ENCODE peak calls at places on chromosomes 13 and 19, in five cellular contexts. J is CD8-positive, alpha-beta memory T cell; L is mucosa of descending colon; C is prostate gland; O is OCI-LY7. I is an unnamed sample.

GRCh38 chr13:75258159-75258782 is 223.7 kb downstream of the TBC1D4 start:
- DNase-seq in C (no peak), J (no peak), O (peak; percentile 16), L (no peak), I (peak; percentile 18)

GRCh38 chr19:23971598-23971997 is 56.9 kb downstream of the ZNF726 start:
- DNase-seq in J (no peak), C (no peak), L (no peak), O (no peak), I (no peak)

GRCh38 chr13:99316657-99317244 is 9.6 kb upstream of the GPR183 start:
- DNase-seq in O (no peak), C (no peak), L (no peak), J (no peak), I (no peak)

GRCh38 chr19:34269968-34270621 is 15.7 kb downstream of the GARRE1 start:
- DNase-seq in L (peak; percentile 72), C (no peak), J (peak; percentile 52), O (peak; percentile 89), I (peak; percentile 93)

GRCh38 chr19:15869109-15869555 is 28.7 kb downstream of the CYP4F2 start:
- DNase-seq in J (no peak), L (no peak), C (peak; percentile 79), O (peak; percentile 35), I (peak; percentile 29)

GRCh38 chr19:18433039-18433691 is 4.8 kb downstream of the ISYNA1 start:
- DNase-seq in L (peak; percentile 80), O (peak; percentile 38), J (no peak), C (no peak), I (peak; percentile 42)

GRCh38 chr19:45745606-45746005 is 12.4 kb downstream of the MEIOSIN start:
- DNase-seq in O (no peak), L (no peak), J (no peak), C (no peak), I (no peak)

GRCh38 chr13:103067751-103068563 is 1.7 kb upstream of the SLC10A2 start:
- DNase-seq in C (no peak), J (no peak), O (no peak), L (peak; percentile 60), I (no peak)

GRCh38 chr19:2145831-2146241 is 5.5 kb downstream of the AP3D1 start:
- DNase-seq in L (no peak), O (no peak), C (peak; percentile 30), J (no peak), I (no peak)
- H3K4me1 ChIP-seq in L (peaks cover 15% of the 10 kb centered on the region), O (peaks cover 21% of the 10 kb centered on the region), C (peaks cover 5% of the 10 kb centered on the region), J (peaks cover 35% of the 10 kb centered on the region), I (peaks cover 62% of the 10 kb centered on the region)

GRCh38 chr13:45602183-45602582 is 13.4 kb downstream of the ERICH6B start:
- DNase-seq in C (peak; percentile 6), L (no peak), O (no peak), J (no peak), I (no peak)
- H3K4me1 ChIP-seq in C (no peaks in the 10 kb centered on the region), L (no peaks in the 10 kb centered on the region), O (no peaks in the 10 kb centered on the region), J (no peaks in the 10 kb centered on the region), I (no peaks in the 10 kb centered on the region)

GRCh38 chr13:58238972-58239773 is 607.6 kb downstream of the PCDH17 start:
- DNase-seq in O (no peak), C (no peak), J (no peak), L (no peak), I (no peak)
- H3K4me1 ChIP-seq in O (no peaks in the 10 kb centered on the region), C (no peaks in the 10 kb centered on the region), J (no peaks in the 10 kb centered on the region), L (no peaks in the 10 kb centered on the region), I (no peaks in the 10 kb centered on the region)

DNA sequence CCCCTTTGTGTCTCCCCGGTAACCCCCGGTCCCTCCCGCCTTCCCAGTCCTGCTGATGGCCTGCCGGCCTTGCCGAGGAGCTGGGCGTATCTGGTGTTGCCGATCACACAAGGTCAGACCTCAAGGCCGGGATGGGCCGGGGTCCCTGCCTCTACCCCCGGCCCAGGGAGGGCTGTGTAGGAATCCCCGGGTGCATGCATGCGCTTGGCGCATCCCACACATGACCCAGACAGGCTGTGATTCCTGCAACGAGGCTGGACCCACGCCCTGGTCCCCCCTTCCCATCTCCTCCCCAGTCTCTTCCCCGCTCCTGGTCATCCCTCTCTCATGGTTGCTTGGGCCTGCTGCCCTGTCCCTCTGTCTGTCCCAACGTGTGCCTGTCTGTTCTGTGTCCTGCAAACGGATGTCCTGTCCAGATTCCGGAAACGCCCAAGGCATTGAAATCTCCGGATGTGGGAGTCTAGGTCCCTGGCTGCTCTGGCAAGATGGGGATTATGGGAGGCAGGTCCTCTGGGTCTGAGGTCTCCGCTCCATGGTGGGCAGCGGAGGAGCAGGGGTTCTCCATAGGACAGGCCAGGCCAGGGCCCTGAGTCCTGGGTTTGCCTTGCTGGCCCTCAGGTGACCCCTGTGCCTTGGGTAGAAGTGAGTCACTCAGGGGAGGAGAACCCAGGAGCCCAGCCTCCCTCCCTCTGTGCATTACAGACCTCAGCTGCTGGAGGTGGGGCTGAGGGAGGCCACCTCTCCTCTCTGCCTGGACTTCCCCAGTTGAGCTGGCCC is 1.6 kb downstream of the PKN1 start:
- DNase-seq in C (no peak), O (no peak), J (no peak), L (peak; percentile 79), I (no peak)
- H3K4me1 ChIP-seq in C (peaks cover 5% of the 10 kb centered on the region), O (peaks cover 56% of the 10 kb centered on the region), J (peaks cover 52% of the 10 kb centered on the region), L (peaks cover 18% of the 10 kb centered on the region), I (peaks cover 47% of the 10 kb centered on the region)

DNA sequence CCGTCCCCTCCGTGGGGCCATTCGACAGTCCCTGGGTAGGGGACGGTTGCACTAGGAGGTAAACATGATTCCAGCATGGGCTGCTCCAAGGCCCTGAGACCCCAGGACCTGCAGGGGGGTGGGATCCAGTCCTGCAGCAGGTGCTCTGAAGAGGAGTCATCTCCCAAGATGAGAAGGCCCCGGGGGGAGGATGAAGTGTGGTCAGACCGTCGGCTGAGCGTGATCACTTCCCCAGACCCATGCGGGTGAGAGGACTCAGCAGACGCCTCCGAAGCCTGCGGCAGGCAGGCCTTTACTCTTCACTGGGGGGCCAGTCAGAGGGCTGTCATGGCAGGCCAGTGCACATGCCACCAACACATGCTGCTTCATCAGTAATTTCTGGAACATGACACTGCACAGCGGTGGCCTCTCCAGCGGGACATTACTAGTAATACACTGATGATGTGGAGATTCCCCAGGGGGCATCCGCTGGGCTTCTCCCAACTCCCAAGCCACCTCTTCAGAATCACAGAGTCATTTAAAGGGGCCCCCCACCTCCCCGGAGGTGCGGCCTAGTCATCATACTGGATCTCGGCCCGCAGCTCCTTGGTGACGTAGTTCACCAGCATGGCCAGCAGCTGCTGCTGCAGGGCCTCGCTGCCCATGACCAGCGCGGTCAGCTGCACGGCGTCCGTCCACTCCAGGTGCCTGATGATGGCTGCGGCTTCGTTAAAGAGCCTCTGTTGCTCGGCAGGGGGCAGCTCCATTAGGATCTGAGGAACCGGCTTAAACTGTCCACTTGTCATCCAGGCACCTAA is 12.7 kb downstream of the C19orf12 start:
- DNase-seq in C (no peak), J (no peak), O (no peak), L (no peak), I (no peak)
- H3K4me1 ChIP-seq in C (no peaks in the 10 kb centered on the region), J (no peaks in the 10 kb centered on the region), O (no peaks in the 10 kb centered on the region), L (no peaks in the 10 kb centered on the region), I (peaks cover 6% of the 10 kb centered on the region)

DNA sequence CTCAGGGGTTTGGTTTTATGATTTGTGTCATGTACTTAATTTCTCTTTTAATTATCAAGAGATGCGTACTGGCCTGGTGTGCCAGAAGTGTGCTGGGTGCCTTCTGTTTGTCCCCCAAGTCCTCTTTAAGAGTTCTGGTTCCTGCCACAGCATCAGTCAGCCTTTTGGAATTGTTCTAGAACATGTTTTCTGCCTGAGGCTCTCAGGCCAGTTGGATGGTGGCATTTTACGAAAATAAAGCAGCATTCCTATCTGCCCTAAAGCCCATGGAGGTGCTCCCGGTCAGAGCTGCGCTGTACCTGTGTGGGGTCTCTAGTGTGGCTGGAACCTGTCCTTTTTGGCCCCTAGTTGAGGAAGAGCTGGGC is 54.1 kb downstream of the TSSK6 start:
- DNase-seq in C (no peak), L (peak; percentile 14), J (no peak), O (no peak), I (no peak)
- H3K4me1 ChIP-seq in C (peaks cover 10% of the 10 kb centered on the region), L (peaks cover 65% of the 10 kb centered on the region), J (peaks cover 86% of the 10 kb centered on the region), O (peaks cover 43% of the 10 kb centered on the region), I (peaks cover 86% of the 10 kb centered on the region)

I was measured in CD4-positive, alpha-beta memory T cell.